ENCODE peak calls at places on chromosomes 16 and 17, in nine cellular contexts. M, Q, V, B, P, E, N, W and Y are unnamed samples.

GRCh38 chr16:4637501-4638166 is 13.0 kb downstream of the MGRN1 start:
- DNase-seq in B (no peak), V (no peak), E (no peak), M (no peak), W (no peak), P (no peak), N (no peak), Q (no peak), Y (no peak)

GRCh38 chr17:142102-142661 is 4.8 kb downstream of the SCGB1C2 start:
- DNase-seq in E (peak; percentile 11), N (no peak), V (no peak), M (peak; percentile 25), B (peak; percentile 13), Q (peak; percentile 64), P (no peak), W (peak; percentile 23), Y (no peak)

GRCh38 chr16:88687254-88687576 is 908 bp upstream of the SNAI3 start:
- DNase-seq in N (no peak), W (no peak), V (no peak), M (no peak), Q (no peak), P (no peak), E (no peak), B (no peak), Y (no peak)

GRCh38 chr16:86372193-86372592 is 138.1 kb upstream of the FOXF1 start:
- DNase-seq in N (no peak), E (no peak), W (no peak), B (no peak), V (no peak), Q (peak; percentile 26), P (no peak), M (no peak), Y (no peak)

GRCh38 chr17:77877674-77878355 is 80.7 kb upstream of the TNRC6C start:
- DNase-seq in N (no peak), M (no peak), P (no peak), W (no peak), B (no peak), V (no peak), Q (no peak), E (no peak), Y (no peak)

GRCh38 chr17:38980455-38981217 is 13.4 kb upstream of the FBXO47 start:
- DNase-seq in W (no peak), V (peak; percentile 53), P (no peak), M (no peak), B (no peak), N (no peak), Q (no peak), E (peak; percentile 39), Y (no peak)

GRCh38 chr16:66382966-66383299 is 16.4 kb downstream of the CDH5 start:
- DNase-seq in Q (no peak), N (no peak), W (peak; percentile 95), V (no peak), P (no peak), E (peak; percentile 97), B (no peak), M (no peak), Y (no peak)

GRCh38 chr17:66949501-66949900 is 15.0 kb upstream of the CACNG4 start:
- DNase-seq in N (no peak), M (no peak), Q (no peak), B (no peak), V (no peak), P (no peak), W (no peak), E (peak; percentile 52), Y (no peak)

GRCh38 chr17:3527896-3528603 is 29.6 kb downstream of the TRPV3 start:
- DNase-seq in N (no peak), B (no peak), V (no peak), M (no peak), E (no peak), W (no peak), P (no peak), Q (peak; percentile 59), Y (no peak)

GRCh38 chr17:78933959-78934568 is 8.9 kb upstream of the TIMP2 start:
- DNase-seq in V (peak; percentile 94), Q (peak; percentile 99), M (peak; percentile 96), W (peak; percentile 93), E (peak; percentile 99), P (peak; percentile 93), B (no peak), N (no peak), Y (no peak)

GRCh38 chr17:72726936-72727335 is 365.6 kb downstream of the SLC39A11 start:
- DNase-seq in E (no peak), B (peak; percentile 29), V (no peak), M (no peak), W (peak; percentile 19), P (peak; percentile 86), Q (peak; percentile 40), N (no peak), Y (peak; percentile 55)

GRCh38 chr16:3058173-3059030 is 7.0 kb upstream of the IL32 start:
- DNase-seq in W (no peak), P (peak; percentile 66), Q (peak; percentile 90), E (no peak), V (no peak), M (peak; percentile 63), B (peak; percentile 56), N (no peak), Y (no peak)

GRCh38 chr16:88303890-88304819 is 78.6 kb upstream of the ZNF469 start:
- DNase-seq in M (no peak), N (no peak), Q (peak; percentile 91), V (peak; percentile 98), B (no peak), W (peak; percentile 75), E (peak; percentile 98), P (no peak), Y (no peak)

GRCh38 chr16:5056347-5056746 is 9.4 kb downstream of the C16orf89 start:
- DNase-seq in N (no peak), M (peak; percentile 29), Q (peak; percentile 72), P (peak; percentile 64), V (no peak), E (no peak), W (no peak), B (peak; percentile 34), Y (peak; percentile 40)

GRCh38 chr16:3188925-3189825 is 1.2 kb downstream of the OR1F1 start:
- DNase-seq in W (peak; percentile 33), E (peak; percentile 55), M (no peak), N (no peak), B (peak; percentile 45), Q (no peak), P (peak; percentile 73), V (no peak), Y (no peak)

GRCh38 chr16:2190002-2190658 is 6.3 kb downstream of the CASKIN1 start:
- DNase-seq in N (no peak), Q (no peak), V (no peak), B (no peak), M (no peak), P (no peak), W (no peak), E (no peak), Y (no peak)

GRCh38 chr16:69741951-69742904 is 12.5 kb downstream of the NOB1 start:
- DNase-seq in W (peak; percentile 24), P (no peak), E (no peak), V (no peak), Q (peak; percentile 90), N (no peak), M (peak; percentile 90), B (no peak), Y (no peak)

GRCh38 chr16:49661465-49662187 is 194.3 kb downstream of the ZNF423 start:
- DNase-seq in E (peak; percentile 55), V (no peak), B (no peak), N (no peak), M (no peak), Q (no peak), W (peak; percentile 66), P (no peak), Y (no peak)

GRCh38 chr17:73228748-73229236 is 32.9 kb downstream of the CPSF4L start:
- DNase-seq in M (peak; percentile 77), E (peak; percentile 82), N (peak; percentile 4), B (peak; percentile 51), P (peak; percentile 44), Q (peak; percentile 92), W (peak; percentile 35), V (peak; percentile 57), Y (no peak)

GRCh38 chr17:8503807-8504206 is 68.1 kb downstream of the NDEL1 start:
- DNase-seq in V (no peak), N (no peak), W (no peak), Q (no peak), M (no peak), P (no peak), B (no peak), E (no peak), Y (no peak)

GRCh38 chr17:16507918-16508533 is 16.0 kb upstream of the LRRC75A start:
- DNase-seq in Q (no peak), N (no peak), E (no peak), V (no peak), M (no peak), B (no peak), P (no peak), W (no peak), Y (no peak)

GRCh38 chr17:75473246-75473645 is 16.8 kb downstream of the TMEM94 start:
- DNase-seq in M (no peak), N (no peak), Q (no peak), B (no peak), V (no peak), P (no peak), E (no peak), W (no peak), Y (no peak)

GRCh38 chr17:45161288-45162021 is at the start of gene HEXIM2:
- DNase-seq in M (peak; percentile 98), Q (peak; percentile 99), P (peak; percentile 99), V (peak; percentile 99), N (peak; percentile 95), B (peak; percentile 98), W (peak; percentile 99), E (peak; percentile 100), Y (peak; percentile 93)

GRCh38 chr17:16287563-16288027 is 65.7 kb downstream of the CENPV start:
- DNase-seq in E (peak; percentile 89), P (peak; percentile 2), W (peak; percentile 55), Q (no peak), V (peak; percentile 35), N (no peak), B (no peak), M (peak; percentile 37), Y (no peak)

GRCh38 chr16:87303431-87303930 is 13.7 kb downstream of the C16orf95 start:
- DNase-seq in W (peak; percentile 5), P (no peak), E (no peak), M (no peak), V (no peak), N (no peak), Q (peak; percentile 72), B (no peak), Y (no peak)

GRCh38 chr17:77323413-77324171 is 182.8 kb downstream of the SEC14L1 start:
- DNase-seq in N (no peak), V (peak; percentile 26), E (peak; percentile 49), W (no peak), P (peak; percentile 83), Q (peak; percentile 87), M (peak; percentile 38), B (no peak), Y (no peak)

GRCh38 chr16:53816211-53816610 is 112.3 kb downstream of the FTO start:
- DNase-seq in E (no peak), V (peak; percentile 31), M (no peak), B (no peak), W (no peak), Q (no peak), N (no peak), P (no peak), Y (no peak)

GRCh38 chr16:1430759-1431496 is at the start of gene PERCC1:
- DNase-seq in Q (no peak), P (peak; percentile 52), N (no peak), B (no peak), M (peak; percentile 79), W (no peak), V (no peak), E (no peak), Y (no peak)

GRCh38 chr17:51805765-51806164 is 352.7 kb downstream of the CA10 start:
- DNase-seq in W (no peak), B (no peak), Q (no peak), E (no peak), M (no peak), V (no peak), P (no peak), N (no peak), Y (no peak)

GRCh38 chr16:80122155-80122554 is 418.6 kb upstream of the DYNLRB2 start:
- DNase-seq in N (no peak), M (no peak), Q (peak; percentile 80), B (no peak), E (peak; percentile 64), P (no peak), W (no peak), V (no peak), Y (no peak)

GRCh38 chr17:46894024-46894423 is 28.9 kb upstream of the GOSR2 start:
- DNase-seq in N (no peak), M (no peak), B (no peak), V (no peak), W (no peak), P (no peak), Q (no peak), E (no peak), Y (no peak)